ENCODE peak calls at places on chromosome 13, in nine cellular contexts. W is thoracic aorta; P is CD8-positive, alpha-beta T cell; U is heart right ventricle; L is A549; O is BJ; G is foreskin fibroblast; Y is body of pancreas; D is tibial nerve. Q is an unnamed sample.

GRCh38 chr13:30607908-30608307 is 9.8 kb upstream of the USPL1 start:
- DNase-seq in W (no peak), G (no peak), D (no peak), Y (no peak), L (no peak), O (no peak), P (peak), U (no peak), Q (no peak)

GRCh38 chr13:113122571-113123225 is at the start of gene F10:
- DNase-seq in L (no peak), Y (peak), G (peak), U (peak), P (no peak), W (no peak), O (peak), D (peak), Q (peak)

GRCh38 chr13:24074687-24075086 is 85.8 kb upstream of the SPATA13 start:
- DNase-seq in U (no peak), W (no peak), L (no peak), D (no peak), P (no peak), Y (peak), O (no peak), G (no peak), Q (no peak)

GRCh38 chr13:91817250-91817649 is 418.8 kb downstream of the GPC5 start:
- DNase-seq in W (no peak), U (no peak), L (no peak), P (no peak), Y (no peak), G (peak), D (no peak), O (no peak), Q (no peak)

GRCh38 chr13:49292742-49293498 is 45.2 kb downstream of the CDADC1 start:
- DNase-seq in W (peak), P (no peak), G (peak), D (peak), Y (peak), O (no peak), L (no peak), U (peak), Q (no peak)

GRCh38 chr13:113918580-113918979 is 54.7 kb upstream of the GAS6 start:
- DNase-seq in L (no peak), U (no peak), O (no peak), D (no peak), W (no peak), G (no peak), P (no peak), Y (no peak), Q (no peak)

GRCh38 chr13:30870049-30870884 is 35.8 kb upstream of the MEDAG start:
- DNase-seq in O (peak), G (peak), P (no peak), W (peak), L (no peak), U (peak), Y (peak), D (peak), Q (peak)

GRCh38 chr13:113616991-113617749 is 32.6 kb downstream of the TFDP1 start:
- DNase-seq in L (no peak), G (peak), D (no peak), O (no peak), W (no peak), U (no peak), P (no peak), Y (peak), Q (no peak)

GRCh38 chr13:28246891-28247290 is 108.5 kb downstream of the PAN3 start:
- DNase-seq in O (no peak), P (no peak), Y (no peak), D (no peak), G (peak), W (no peak), L (no peak), U (no peak), Q (no peak)

GRCh38 chr13:30739646-30740642 is 4.6 kb downstream of the ALOX5AP start:
- DNase-seq in W (no peak), G (peak), U (no peak), L (peak), Y (peak), P (no peak), D (no peak), O (no peak), Q (peak)

GRCh38 chr13:76383671-76384461 is 502.3 kb downstream of the KCTD12 start:
- DNase-seq in L (no peak), D (peak), P (no peak), O (peak), W (no peak), G (peak), Y (peak), U (peak), Q (peak)

GRCh38 chr13:85709721-85710120 is 89.5 kb downstream of the SLITRK6 start:
- DNase-seq in D (no peak), O (no peak), U (no peak), G (no peak), L (no peak), Y (no peak), P (no peak), W (no peak), Q (no peak)

GRCh38 chr13:101150998-101151397 is 265.3 kb downstream of the NALCN start:
- DNase-seq in G (peak), Y (peak), U (no peak), D (peak), L (no peak), W (no peak), P (no peak), O (no peak), Q (no peak)

GRCh38 chr13:50326746-50327145 is 311.5 kb downstream of the KCNRG start:
- DNase-seq in Y (no peak), O (no peak), D (no peak), W (no peak), P (no peak), G (no peak), L (no peak), U (no peak), Q (no peak)

GRCh38 chr13:102344410-102344809 is 57.4 kb downstream of the FGF14 start:
- DNase-seq in Y (no peak), W (no peak), U (no peak), P (no peak), L (no peak), G (no peak), O (no peak), D (no peak), Q (no peak)

GRCh38 chr13:28340272-28340793 is 154.6 kb downstream of the FLT1 start:
- DNase-seq in L (no peak), W (no peak), G (peak), O (peak), P (no peak), D (no peak), U (no peak), Y (no peak), Q (no peak)

GRCh38 chr13:24746618-24747247 is 17.2 kb upstream of the RNF17 start:
- DNase-seq in P (no peak), W (no peak), O (no peak), L (peak), G (peak), Y (no peak), D (no peak), U (no peak), Q (no peak)

GRCh38 chr13:21670883-21671792 is at the start of gene FGF9:
- DNase-seq in D (no peak), W (no peak), U (peak), P (peak), O (no peak), Y (peak), L (peak), G (peak), Q (peak)

GRCh38 chr13:79417741-79418140 is 11.7 kb upstream of the RBM26 start:
- DNase-seq in W (no peak), O (no peak), L (no peak), U (no peak), Y (no peak), D (no peak), P (no peak), G (no peak), Q (no peak)

GRCh38 chr13:98364648-98365047 is 187.6 kb upstream of the RNF113B start:
- DNase-seq in U (no peak), Y (no peak), L (no peak), W (no peak), P (no peak), G (no peak), O (no peak), D (no peak), Q (no peak)

GRCh38 chr13:71304861-71305260 is 562.1 kb downstream of the DACH1 start:
- DNase-seq in Y (no peak), L (no peak), G (no peak), P (no peak), O (no peak), D (no peak), U (no peak), W (no peak), Q (no peak)

GRCh38 chr13:76799696-76800095 is 86.5 kb downstream of the KCTD12 start:
- DNase-seq in Y (no peak), W (no peak), P (no peak), L (no peak), G (no peak), D (no peak), U (no peak), O (no peak), Q (no peak)

GRCh38 chr13:99352351-99353271 is 45.4 kb upstream of the GPR183 start:
- DNase-seq in U (no peak), L (no peak), W (no peak), P (no peak), G (no peak), O (no peak), Y (no peak), D (no peak), Q (no peak)

GRCh38 chr13:113291997-113292862 is 4.8 kb upstream of the LAMP1 start:
- DNase-seq in D (no peak), O (no peak), U (no peak), G (peak), L (no peak), W (no peak), P (no peak), Y (peak), Q (no peak)

GRCh38 chr13:26727122-26727521 is 33.5 kb downstream of the GPR12 start:
- DNase-seq in G (no peak), Y (no peak), U (no peak), O (no peak), D (no peak), L (no peak), P (no peak), W (no peak), Q (no peak)
- H3K4me3 ChIP-seq in G (no peak), Y (no peak), U (no peak), O (no peak), D (no peak), L (no peak), P (no peak), W (no peak), Q (no peak)

GRCh38 chr13:112071902-112072530 is 5.1 kb downstream of the SOX1 start:
- DNase-seq in W (no peak), D (no peak), O (no peak), U (no peak), Y (no peak), P (no peak), G (no peak), L (no peak), Q (no peak)

GRCh38 chr13:112074139-112074710 is 7.3 kb downstream of the SOX1 start:
- DNase-seq in U (no peak), D (no peak), W (no peak), P (no peak), G (no peak), O (no peak), Y (no peak), L (no peak), Q (no peak)

GRCh38 chr13:112071011-112071901 is 4.3 kb downstream of the SOX1 start:
- DNase-seq in L (no peak), W (no peak), G (no peak), D (no peak), Y (no peak), U (no peak), P (no peak), O (no peak), Q (no peak)

GRCh38 chr13:112072531-112073244 is 5.7 kb downstream of the SOX1 start:
- DNase-seq in U (peak), D (no peak), P (no peak), L (no peak), G (no peak), O (no peak), W (no peak), Y (no peak), Q (no peak)

GRCh38 chr13:112073245-112074138 is 6.5 kb downstream of the SOX1 start:
- DNase-seq in D (no peak), W (no peak), G (no peak), Y (no peak), P (no peak), U (no peak), L (no peak), O (no peak), Q (no peak)
- TF ChIP-seq CTCF in D (no peak), W (no peak), G (no peak), Y (no peak), P (no peak), U (no peak), L (no peak), O (no peak), Q (no peak)

GRCh38 chr13:94139393-94139995 is 340.0 kb downstream of the DCT start:
- DNase-seq in G (no peak), O (no peak), P (no peak), W (no peak), Y (no peak), L (no peak), U (no peak), D (no peak), Q (no peak)

GRCh38 chr13:94143624-94144350 is 335.7 kb downstream of the DCT start:
- DNase-seq in P (no peak), W (no peak), U (no peak), Y (no peak), L (no peak), O (no peak), D (no peak), G (no peak), Q (no peak)

GRCh38 chr13:94138831-94139230 is 340.7 kb downstream of the DCT start:
- DNase-seq in O (no peak), P (no peak), U (no peak), W (no peak), G (no peak), L (no peak), Y (no peak), D (no peak), Q (no peak)

DNA sequence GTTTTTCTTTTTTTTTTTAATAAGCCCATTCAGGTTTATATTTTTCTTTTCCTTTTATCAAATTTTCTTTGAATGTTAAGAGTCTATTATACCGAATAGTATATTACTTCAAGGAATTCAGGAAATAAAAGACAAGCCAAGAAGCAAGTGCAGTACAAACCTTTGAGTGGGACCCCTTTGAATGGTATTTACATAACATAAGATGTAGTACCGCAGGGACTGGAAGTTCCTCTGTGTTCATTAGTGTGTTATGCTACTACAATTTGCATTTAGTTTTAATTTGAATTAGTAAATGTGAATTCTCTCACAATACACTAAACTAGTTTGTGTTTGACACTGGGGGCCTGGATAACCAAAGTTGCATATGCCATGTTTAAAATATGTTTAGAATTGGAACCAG is 339.5 kb downstream of the DCT start:
- DNase-seq in L (no peak), U (no peak), D (no peak), Y (no peak), P (no peak), G (no peak), W (no peak), O (no peak), Q (no peak)
- H3K4me3 ChIP-seq in L (no peak), U (no peak), D (no peak), Y (no peak), P (no peak), G (no peak), W (no peak), O (no peak), Q (no peak)

DNA sequence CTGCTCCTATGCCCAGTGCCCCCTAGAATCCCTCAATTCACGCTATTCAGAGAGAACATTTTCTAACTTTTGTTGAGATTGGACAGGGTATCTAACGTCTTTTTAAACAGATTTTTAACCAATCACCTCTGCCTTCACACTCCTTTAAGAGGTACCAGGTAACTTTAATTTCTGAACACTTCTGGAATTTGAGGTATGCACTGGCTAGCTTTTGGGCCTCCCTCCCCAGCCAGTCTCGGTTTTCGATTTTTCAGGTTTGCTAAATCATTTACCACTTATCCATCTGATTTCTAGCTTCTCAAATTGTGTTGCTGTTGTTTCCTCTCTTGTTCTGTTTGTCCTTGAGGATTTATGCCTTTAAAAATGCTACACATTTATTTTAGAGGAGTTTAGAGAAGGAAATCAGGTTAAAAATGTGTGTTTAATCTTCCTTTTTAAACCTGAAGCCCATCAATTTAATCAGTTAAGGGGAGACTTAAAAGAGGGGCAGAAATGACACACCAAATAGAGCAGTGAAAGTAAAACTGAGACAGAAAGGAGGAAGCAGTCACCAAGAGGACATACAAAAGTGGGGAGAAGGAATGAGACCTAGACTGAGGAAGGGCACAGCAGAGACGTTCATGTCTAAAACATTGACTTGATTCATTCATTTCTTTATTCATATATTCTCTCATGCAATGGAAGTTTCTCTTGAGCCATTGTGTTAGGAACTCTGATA is 139.6 kb upstream of the HTR2A start:
- DNase-seq in O (no peak), U (no peak), G (no peak), P (no peak), W (no peak), D (no peak), Y (peak), L (no peak), Q (no peak)
- TF ChIP-seq CTCF in O (no peak), U (no peak), G (no peak), P (no peak), W (no peak), D (no peak), Y (no peak), L (no peak), Q (no peak)

GRCh38 chr13:37869506-37869755 is 141 bp downstream of the TRPC4 start:
- DNase-seq in L (no peak), U (no peak), D (no peak), P (no peak), O (no peak), G (no peak), Y (no peak), W (no peak), Q (no peak)
- H3K4me3 ChIP-seq in L (peak), U (peak), D (peak), P (no peak), O (peak), G (peak), Y (peak), W (peak), Q (peak)

GRCh38 chr13:51959773-51960172 is 51.5 kb downstream of the ATP7B start:
- DNase-seq in U (no peak), D (no peak), Y (no peak), G (no peak), P (no peak), O (no peak), W (no peak), L (no peak), Q (no peak)
- TF ChIP-seq CTCF in U (no peak), D (no peak), Y (no peak), G (no peak), P (no peak), O (no peak), W (no peak), L (no peak), Q (no peak)

GRCh38 chr13:38419312-38419873 is 69.7 kb downstream of the UFM1 start:
- DNase-seq in Y (no peak), P (no peak), U (no peak), D (no peak), O (no peak), G (no peak), W (no peak), L (no peak), Q (no peak)

GRCh38 chr13:38415233-38415632 is 65.6 kb downstream of the UFM1 start:
- DNase-seq in W (no peak), P (no peak), U (peak), Y (no peak), D (no peak), G (peak), L (no peak), O (no peak), Q (no peak)

GRCh38 chr13:38417241-38417640 is 67.6 kb downstream of the UFM1 start:
- DNase-seq in W (no peak), L (no peak), U (no peak), P (no peak), G (peak), Y (no peak), D (no peak), O (no peak), Q (no peak)

GRCh38 chr13:38418286-38418685 is 68.6 kb downstream of the UFM1 start:
- DNase-seq in U (no peak), D (no peak), P (no peak), L (no peak), W (no peak), O (no peak), Y (no peak), G (peak), Q (no peak)

DNA sequence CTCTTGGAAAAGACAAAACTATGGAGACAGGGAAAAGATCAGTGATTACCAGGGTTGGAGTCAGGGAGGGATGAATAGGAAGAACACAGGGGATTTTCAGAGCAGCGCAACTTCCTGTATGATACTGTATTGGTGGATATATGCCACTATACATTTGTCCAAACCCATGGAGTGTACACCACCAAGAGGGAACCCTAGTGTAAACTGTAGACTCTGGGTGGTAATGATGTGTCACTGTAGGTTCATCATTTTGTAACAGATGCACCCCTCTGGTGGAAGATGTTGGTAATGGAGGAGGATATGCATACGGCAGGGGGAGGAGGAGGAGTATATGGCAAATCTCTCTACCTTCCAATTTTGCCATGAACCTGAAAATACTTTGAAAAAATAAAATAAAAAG is 68.1 kb downstream of the UFM1 start:
- DNase-seq in U (no peak), P (no peak), O (no peak), Y (no peak), L (no peak), G (peak), W (no peak), D (peak), Q (no peak)
- H3K4me3 ChIP-seq in U (no peak), P (no peak), O (no peak), Y (no peak), L (no peak), G (no peak), W (no peak), D (no peak), Q (no peak)

GRCh38 chr13:109577191-109577700 is 209.1 kb downstream of the IRS2 start:
- DNase-seq in U (no peak), L (no peak), W (no peak), G (no peak), Y (no peak), O (no peak), P (no peak), D (no peak), Q (no peak)
- TF ChIP-seq CTCF in U (no peak), L (no peak), W (no peak), G (no peak), Y (no peak), O (no peak), P (no peak), D (no peak), Q (no peak)

DNA sequence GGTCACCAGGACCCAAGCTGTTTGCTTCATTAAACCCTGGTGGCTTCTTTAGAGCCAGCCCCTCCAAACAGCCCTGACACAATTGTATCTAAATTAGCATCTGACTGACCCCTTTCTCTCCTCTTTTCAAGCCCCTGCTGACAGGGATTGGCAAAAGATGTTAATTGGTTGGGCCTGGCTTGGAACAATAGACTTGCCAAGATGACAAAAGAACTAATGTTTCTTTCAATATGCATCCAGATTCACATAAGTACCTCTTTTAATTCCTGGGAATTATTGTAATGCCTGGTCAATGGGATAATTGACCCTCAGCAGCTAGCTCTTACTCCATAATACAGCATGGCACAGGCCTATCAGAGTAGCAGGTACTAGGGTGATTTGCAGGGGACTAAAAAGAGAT is 140.8 kb downstream of the SHISA2 start:
- DNase-seq in Y (no peak), U (no peak), P (no peak), L (no peak), D (no peak), W (no peak), G (no peak), O (no peak), Q (no peak)
- H3K4me3 ChIP-seq in Y (no peak), U (no peak), P (no peak), L (no peak), D (no peak), W (no peak), G (no peak), O (no peak), Q (no peak)